ENCODE peak calls at places on chromosomes 4 and X, in six cellular contexts. One of them, this sample, is unnamed. For H3K4me1, the result is how much of the 10 kb centered on the place peaks cover.

GRCh38 chr4:123340381-123340701 is 56.3 kb upstream of the SPRY1 start:
- DNase-seq in IMR-90: peak
- DNase-seq in neuronal stem cell: no peak
- DNase-seq in mesenchymal stem cell: peak
- DNase-seq in trophoblast cell: peak
- DNase-seq in H1: no peak
- DNase-seq in this sample: no peak

GRCh38 chr4:123744664-123745290 is 348.2 kb downstream of the SPRY1 start:
- DNase-seq in IMR-90: peak
- DNase-seq in neuronal stem cell: no peak
- DNase-seq in mesenchymal stem cell: no peak
- DNase-seq in trophoblast cell: no peak
- DNase-seq in H1: no peak
- DNase-seq in this sample: no peak

GRCh38 chr4:43103048-43103447 is 210.5 kb downstream of the GRXCR1 start:
- DNase-seq in IMR-90: no peak
- DNase-seq in neuronal stem cell: no peak
- DNase-seq in mesenchymal stem cell: no peak
- DNase-seq in trophoblast cell: no peak
- DNase-seq in H1: no peak
- DNase-seq in this sample: no peak

GRCh38 chrX:24993887-24994286 is 21.9 kb downstream of the ARX start:
- DNase-seq in IMR-90: no peak
- DNase-seq in neuronal stem cell: no peak
- DNase-seq in mesenchymal stem cell: no peak
- DNase-seq in trophoblast cell: no peak
- DNase-seq in H1: no peak
- DNase-seq in this sample: no peak

GRCh38 chrX:18227458-18227857 is 6.8 kb upstream of the BEND2 start:
- DNase-seq in IMR-90: no peak
- DNase-seq in neuronal stem cell: no peak
- DNase-seq in mesenchymal stem cell: no peak
- DNase-seq in trophoblast cell: no peak
- DNase-seq in H1: no peak
- DNase-seq in this sample: no peak

GRCh38 chr4:74123065-74123728 is 24.2 kb upstream of the CXCL2 start:
- DNase-seq in IMR-90: peak
- DNase-seq in neuronal stem cell: no peak
- DNase-seq in mesenchymal stem cell: peak
- DNase-seq in trophoblast cell: no peak
- DNase-seq in H1: no peak
- DNase-seq in this sample: no peak

GRCh38 chr4:151176711-151177110 is 77.3 kb downstream of the RPS3A start:
- DNase-seq in IMR-90: no peak
- DNase-seq in neuronal stem cell: no peak
- DNase-seq in mesenchymal stem cell: no peak
- DNase-seq in trophoblast cell: no peak
- DNase-seq in H1: no peak
- DNase-seq in this sample: no peak

GRCh38 chr4:24794111-24794860 is 1.1 kb upstream of the SOD3 start:
- DNase-seq in IMR-90: peak
- DNase-seq in neuronal stem cell: no peak
- DNase-seq in mesenchymal stem cell: peak
- DNase-seq in trophoblast cell: peak
- DNase-seq in H1: no peak
- DNase-seq in this sample: no peak

GRCh38 chr4:156559346-156559745 is 412.3 kb downstream of the PDGFC start:
- DNase-seq in IMR-90: peak
- DNase-seq in neuronal stem cell: no peak
- DNase-seq in mesenchymal stem cell: no peak
- DNase-seq in trophoblast cell: no peak
- DNase-seq in H1: no peak
- DNase-seq in this sample: no peak

GRCh38 chr4:154549894-154550790 is at the start of gene PLRG1:
- DNase-seq in IMR-90: peak
- DNase-seq in neuronal stem cell: peak
- DNase-seq in mesenchymal stem cell: peak
- DNase-seq in trophoblast cell: peak
- DNase-seq in H1: peak
- DNase-seq in this sample: peak

GRCh38 chr4:48047421-48047844 is 30.9 kb downstream of the NIPAL1 start:
- DNase-seq in IMR-90: no peak
- DNase-seq in neuronal stem cell: no peak
- DNase-seq in mesenchymal stem cell: no peak
- DNase-seq in trophoblast cell: no peak
- DNase-seq in H1: no peak
- DNase-seq in this sample: no peak

GRCh38 chr4:168711197-168712120 is 214.6 kb downstream of the PALLD start:
- DNase-seq in IMR-90: peak
- DNase-seq in neuronal stem cell: no peak
- DNase-seq in mesenchymal stem cell: no peak
- DNase-seq in trophoblast cell: no peak
- DNase-seq in H1: no peak
- DNase-seq in this sample: no peak

GRCh38 chrX:55240788-55241187 is 20.6 kb downstream of the PAGE5 start:
- DNase-seq in IMR-90: no peak
- DNase-seq in neuronal stem cell: no peak
- DNase-seq in mesenchymal stem cell: no peak
- DNase-seq in trophoblast cell: no peak
- DNase-seq in H1: no peak
- DNase-seq in this sample: no peak

GRCh38 chrX:39815621-39816020 is 282.1 kb downstream of the BCOR start:
- DNase-seq in IMR-90: peak
- DNase-seq in neuronal stem cell: no peak
- DNase-seq in mesenchymal stem cell: peak
- DNase-seq in trophoblast cell: no peak
- DNase-seq in H1: no peak
- DNase-seq in this sample: peak

GRCh38 chr4:184330008-184330400 is 112.3 kb upstream of the ENPP6 start:
- DNase-seq in IMR-90: peak
- DNase-seq in neuronal stem cell: no peak
- DNase-seq in mesenchymal stem cell: no peak
- DNase-seq in trophoblast cell: peak
- DNase-seq in H1: no peak
- DNase-seq in this sample: no peak

GRCh38 chrX:46382595-46382994 is 162.6 kb downstream of the ZNF674 start:
- DNase-seq in IMR-90: no peak
- DNase-seq in neuronal stem cell: no peak
- DNase-seq in mesenchymal stem cell: no peak
- DNase-seq in trophoblast cell: no peak
- DNase-seq in H1: no peak
- DNase-seq in this sample: no peak

GRCh38 chrX:16712825-16713155 is 321 bp upstream of the CTPS2 start:
- DNase-seq in IMR-90: no peak
- DNase-seq in neuronal stem cell: no peak
- DNase-seq in mesenchymal stem cell: no peak
- DNase-seq in trophoblast cell: no peak
- DNase-seq in H1: no peak
- DNase-seq in this sample: no peak

GRCh38 chr4:181301735-181302380 is 941.3 kb upstream of the TENM3 start:
- DNase-seq in IMR-90: peak
- DNase-seq in neuronal stem cell: no peak
- DNase-seq in mesenchymal stem cell: no peak
- DNase-seq in trophoblast cell: peak
- DNase-seq in H1: no peak
- DNase-seq in this sample: peak

GRCh38 chrX:110087485-110088356 is 84.8 kb downstream of the TMEM164 start:
- DNase-seq in IMR-90: peak
- DNase-seq in neuronal stem cell: no peak
- DNase-seq in mesenchymal stem cell: peak
- DNase-seq in trophoblast cell: peak
- DNase-seq in H1: no peak
- DNase-seq in this sample: no peak

GRCh38 chr4:150308824-150309472 is 230.7 kb downstream of the DCLK2 start:
- DNase-seq in IMR-90: peak
- DNase-seq in neuronal stem cell: no peak
- DNase-seq in mesenchymal stem cell: peak
- DNase-seq in trophoblast cell: peak
- DNase-seq in H1: no peak
- DNase-seq in this sample: no peak

GRCh38 chr4:136277741-136278140 is 1254.6 kb downstream of the PCDH18 start:
- DNase-seq in IMR-90: no peak
- DNase-seq in neuronal stem cell: no peak
- DNase-seq in mesenchymal stem cell: no peak
- DNase-seq in trophoblast cell: no peak
- DNase-seq in H1: no peak
- DNase-seq in this sample: no peak

GRCh38 chr4:53777244-53777984 is 186.1 kb upstream of the LNX1 start:
- DNase-seq in IMR-90: peak
- DNase-seq in neuronal stem cell: no peak
- DNase-seq in mesenchymal stem cell: peak
- DNase-seq in trophoblast cell: peak
- DNase-seq in H1: no peak
- DNase-seq in this sample: no peak

GRCh38 chrX:68721546-68721945 is 74.1 kb downstream of the STARD8 start:
- DNase-seq in IMR-90: no peak
- DNase-seq in neuronal stem cell: no peak
- DNase-seq in mesenchymal stem cell: no peak
- DNase-seq in trophoblast cell: no peak
- DNase-seq in H1: no peak
- DNase-seq in this sample: no peak

GRCh38 chrX:75784689-75785491 is at the start of gene MAGEE2:
- DNase-seq in IMR-90: no peak
- DNase-seq in neuronal stem cell: no peak
- DNase-seq in mesenchymal stem cell: no peak
- DNase-seq in trophoblast cell: no peak
- DNase-seq in H1: no peak
- DNase-seq in this sample: no peak

GRCh38 chrX:368811-369562 is 17.7 kb downstream of the PPP2R3B start:
- DNase-seq in IMR-90: peak
- DNase-seq in neuronal stem cell: no peak
- DNase-seq in mesenchymal stem cell: peak
- DNase-seq in trophoblast cell: no peak
- DNase-seq in H1: no peak
- DNase-seq in this sample: no peak

GRCh38 chrX:70970482-70970999 is 39.6 kb upstream of the SLC7A3 start:
- DNase-seq in IMR-90: peak
- DNase-seq in neuronal stem cell: no peak
- DNase-seq in mesenchymal stem cell: peak
- DNase-seq in trophoblast cell: peak
- DNase-seq in H1: no peak
- DNase-seq in this sample: no peak

DNA sequence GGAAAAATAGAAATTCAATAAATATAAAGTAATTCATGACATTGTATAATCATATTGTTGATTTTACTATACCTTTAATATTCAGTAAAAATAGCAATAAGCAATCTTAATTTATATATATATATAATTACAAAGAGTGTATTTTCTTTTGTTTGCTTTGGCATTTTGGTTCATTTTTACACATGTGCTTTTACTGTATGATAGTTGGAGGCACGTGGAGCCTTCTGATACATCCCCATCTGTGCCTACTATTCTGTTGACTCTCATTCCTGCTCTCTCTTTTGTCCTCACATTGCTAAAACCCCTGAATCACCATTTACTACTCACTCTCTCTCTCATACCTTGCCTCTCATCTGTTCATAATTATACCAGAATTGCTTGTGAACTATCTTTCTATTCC is 106.4 kb upstream of the NDST4 start:
- DNase-seq in IMR-90: no peak
- DNase-seq in neuronal stem cell: no peak
- DNase-seq in mesenchymal stem cell: no peak
- DNase-seq in trophoblast cell: no peak
- DNase-seq in H1: no peak
- DNase-seq in this sample: no peak
- H2AK5ac ChIP-seq in IMR-90: no peak
- H2AK5ac ChIP-seq in neuronal stem cell: no peak
- H2AK5ac ChIP-seq in mesenchymal stem cell: no peak
- H2AK5ac ChIP-seq in trophoblast cell: no peak
- H2AK5ac ChIP-seq in H1: no peak
- H2AK5ac ChIP-seq in this sample: no peak

DNA sequence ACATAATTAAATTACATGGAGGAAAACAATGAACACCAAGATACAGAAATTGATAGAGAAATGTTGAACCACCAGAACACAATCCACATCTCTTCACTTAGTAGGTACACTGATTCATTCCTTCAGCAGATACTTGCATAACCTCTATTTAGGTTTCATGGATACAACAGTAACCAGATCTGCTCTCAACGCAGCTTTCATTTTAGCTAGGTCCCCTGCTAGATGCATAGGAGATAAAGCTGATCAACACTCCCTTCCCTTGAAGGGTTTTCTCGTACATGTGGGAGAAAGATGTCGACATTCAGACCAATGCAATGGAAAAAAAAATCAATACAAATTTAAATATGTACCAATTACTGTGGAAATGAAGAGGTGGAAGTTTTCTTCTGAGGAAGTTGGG is 37.3 kb downstream of the UNC5C start:
- DNase-seq in IMR-90: no peak
- DNase-seq in neuronal stem cell: no peak
- DNase-seq in mesenchymal stem cell: no peak
- DNase-seq in trophoblast cell: no peak
- DNase-seq in H1: no peak
- DNase-seq in this sample: no peak
- H2AFZ ChIP-seq in IMR-90: no peak
- H2AFZ ChIP-seq in neuronal stem cell: no peak
- H2AFZ ChIP-seq in mesenchymal stem cell: no peak
- H2AFZ ChIP-seq in trophoblast cell: no peak
- H2AFZ ChIP-seq in H1: peak
- H2AFZ ChIP-seq in this sample: no peak

DNA sequence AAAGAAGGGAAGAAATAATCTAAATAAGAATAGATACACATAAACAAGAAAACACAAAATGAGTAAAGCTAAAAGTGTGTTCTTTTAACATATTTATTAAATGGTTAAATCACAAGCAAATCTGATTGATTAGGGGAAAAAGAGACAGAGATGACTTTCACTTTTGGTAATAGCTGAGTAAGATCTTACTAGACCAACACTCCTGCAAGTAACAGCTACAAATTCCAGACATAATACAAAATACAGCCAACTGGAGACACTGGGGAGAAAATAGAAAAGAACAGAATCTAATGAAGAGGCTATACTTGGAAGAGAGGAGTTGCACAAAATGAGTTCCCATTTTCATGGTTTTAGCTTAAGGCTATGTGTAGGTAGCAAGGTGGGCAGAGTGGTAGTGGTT is 33.6 kb downstream of the OR13H1 start:
- DNase-seq in IMR-90: no peak
- DNase-seq in neuronal stem cell: no peak
- DNase-seq in mesenchymal stem cell: no peak
- DNase-seq in trophoblast cell: no peak
- DNase-seq in H1: no peak
- DNase-seq in this sample: no peak
- H3K4me1 ChIP-seq in IMR-90: under half
- H3K4me1 ChIP-seq in neuronal stem cell: under half
- H3K4me1 ChIP-seq in mesenchymal stem cell: under half
- H3K4me1 ChIP-seq in trophoblast cell: under half
- H3K4me1 ChIP-seq in H1: under half
- H3K4me1 ChIP-seq in this sample: under half

GRCh38 chr4:92522371-92522770 is 218.6 kb downstream of the GRID2 start:
- DNase-seq in IMR-90: no peak
- DNase-seq in neuronal stem cell: no peak
- DNase-seq in mesenchymal stem cell: peak
- DNase-seq in trophoblast cell: no peak
- DNase-seq in H1: no peak
- DNase-seq in this sample: no peak
- H2AK5ac ChIP-seq in IMR-90: no peak
- H2AK5ac ChIP-seq in neuronal stem cell: no peak
- H2AK5ac ChIP-seq in mesenchymal stem cell: no peak
- H2AK5ac ChIP-seq in trophoblast cell: no peak
- H2AK5ac ChIP-seq in H1: no peak
- H2AK5ac ChIP-seq in this sample: no peak

GRCh38 chr4:166662266-166662843 is 571.9 kb downstream of the SPOCK3 start:
- DNase-seq in IMR-90: no peak
- DNase-seq in neuronal stem cell: no peak
- DNase-seq in mesenchymal stem cell: no peak
- DNase-seq in trophoblast cell: no peak
- DNase-seq in H1: no peak
- DNase-seq in this sample: no peak
- H2AFZ ChIP-seq in IMR-90: no peak
- H2AFZ ChIP-seq in neuronal stem cell: no peak
- H2AFZ ChIP-seq in mesenchymal stem cell: no peak
- H2AFZ ChIP-seq in trophoblast cell: no peak
- H2AFZ ChIP-seq in H1: no peak
- H2AFZ ChIP-seq in this sample: no peak

This sample was measured in H9.